ENCODE peak calls at places on chromosomes 1 and 21, in seven cellular contexts. One of them, this sample, is unnamed.

GRCh38 chr21:44572959-44573583 is 458 bp upstream of the KRTAP10-4 start:
- DNase-seq in left cardiac atrium: no peak
- DNase-seq in HTR-8/SVneo: no peak
- DNase-seq in stimulated activated CD8-positive, alpha-beta memory T cell treated with anti-CD3 and anti-CD28 coated beads, Interleukin-4, amount 100 ng/mL, for 1 hour: no peak
- DNase-seq in memory B cell: no peak
- DNase-seq in esophagus muscularis mucosa: peak
- DNase-seq in K562: peak
- DNase-seq in this sample: peak

GRCh38 chr1:110084226-110085078 is 14.0 kb upstream of the ALX3 start:
- DNase-seq in left cardiac atrium: peak
- DNase-seq in HTR-8/SVneo: no peak
- DNase-seq in stimulated activated CD8-positive, alpha-beta memory T cell treated with anti-CD3 and anti-CD28 coated beads, Interleukin-4, amount 100 ng/mL, for 1 hour: no peak
- DNase-seq in memory B cell: no peak
- DNase-seq in esophagus muscularis mucosa: no peak
- DNase-seq in K562: no peak
- DNase-seq in this sample: no peak

GRCh38 chr1:198904356-198904755 is 265.5 kb downstream of the PTPRC start:
- DNase-seq in left cardiac atrium: no peak
- DNase-seq in HTR-8/SVneo: no peak
- DNase-seq in stimulated activated CD8-positive, alpha-beta memory T cell treated with anti-CD3 and anti-CD28 coated beads, Interleukin-4, amount 100 ng/mL, for 1 hour: no peak
- DNase-seq in memory B cell: no peak
- DNase-seq in esophagus muscularis mucosa: no peak
- DNase-seq in K562: no peak
- DNase-seq in this sample: no peak

GRCh38 chr21:22795091-22795490 is 1796.9 kb downstream of the NCAM2 start:
- DNase-seq in left cardiac atrium: no peak
- DNase-seq in HTR-8/SVneo: no peak
- DNase-seq in stimulated activated CD8-positive, alpha-beta memory T cell treated with anti-CD3 and anti-CD28 coated beads, Interleukin-4, amount 100 ng/mL, for 1 hour: no peak
- DNase-seq in memory B cell: no peak
- DNase-seq in esophagus muscularis mucosa: no peak
- DNase-seq in K562: no peak
- DNase-seq in this sample: no peak

GRCh38 chr1:67535474-67535873 is 105.3 kb upstream of the SERBP1 start:
- DNase-seq in left cardiac atrium: peak
- DNase-seq in HTR-8/SVneo: peak
- DNase-seq in stimulated activated CD8-positive, alpha-beta memory T cell treated with anti-CD3 and anti-CD28 coated beads, Interleukin-4, amount 100 ng/mL, for 1 hour: no peak
- DNase-seq in memory B cell: peak
- DNase-seq in esophagus muscularis mucosa: peak
- DNase-seq in K562: peak
- DNase-seq in this sample: peak

GRCh38 chr1:59008599-59009347 is 224.9 kb upstream of the JUN start:
- DNase-seq in left cardiac atrium: peak
- DNase-seq in HTR-8/SVneo: no peak
- DNase-seq in stimulated activated CD8-positive, alpha-beta memory T cell treated with anti-CD3 and anti-CD28 coated beads, Interleukin-4, amount 100 ng/mL, for 1 hour: no peak
- DNase-seq in memory B cell: no peak
- DNase-seq in esophagus muscularis mucosa: no peak
- DNase-seq in K562: peak
- DNase-seq in this sample: no peak

GRCh38 chr1:211632808-211633522 is 42.5 kb downstream of the NEK2 start:
- DNase-seq in left cardiac atrium: peak
- DNase-seq in HTR-8/SVneo: no peak
- DNase-seq in stimulated activated CD8-positive, alpha-beta memory T cell treated with anti-CD3 and anti-CD28 coated beads, Interleukin-4, amount 100 ng/mL, for 1 hour: no peak
- DNase-seq in memory B cell: no peak
- DNase-seq in esophagus muscularis mucosa: no peak
- DNase-seq in K562: no peak
- DNase-seq in this sample: no peak

GRCh38 chr1:5509664-5510452 is 482.4 kb downstream of the NPHP4 start:
- DNase-seq in left cardiac atrium: peak
- DNase-seq in HTR-8/SVneo: peak
- DNase-seq in stimulated activated CD8-positive, alpha-beta memory T cell treated with anti-CD3 and anti-CD28 coated beads, Interleukin-4, amount 100 ng/mL, for 1 hour: peak
- DNase-seq in memory B cell: peak
- DNase-seq in esophagus muscularis mucosa: no peak
- DNase-seq in K562: peak
- DNase-seq in this sample: peak

GRCh38 chr1:182658055-182658454 is 26.3 kb downstream of the RGS8 start:
- DNase-seq in left cardiac atrium: no peak
- DNase-seq in HTR-8/SVneo: no peak
- DNase-seq in stimulated activated CD8-positive, alpha-beta memory T cell treated with anti-CD3 and anti-CD28 coated beads, Interleukin-4, amount 100 ng/mL, for 1 hour: no peak
- DNase-seq in memory B cell: no peak
- DNase-seq in esophagus muscularis mucosa: no peak
- DNase-seq in K562: no peak
- DNase-seq in this sample: no peak

GRCh38 chr1:94237291-94238226 is at the start of gene ARHGAP29:
- DNase-seq in left cardiac atrium: peak
- DNase-seq in HTR-8/SVneo: peak
- DNase-seq in stimulated activated CD8-positive, alpha-beta memory T cell treated with anti-CD3 and anti-CD28 coated beads, Interleukin-4, amount 100 ng/mL, for 1 hour: no peak
- DNase-seq in memory B cell: peak
- DNase-seq in esophagus muscularis mucosa: no peak
- DNase-seq in K562: peak
- DNase-seq in this sample: peak

GRCh38 chr1:39499668-39500067 is 8.2 kb downstream of the BMP8A start:
- DNase-seq in left cardiac atrium: peak
- DNase-seq in HTR-8/SVneo: no peak
- DNase-seq in stimulated activated CD8-positive, alpha-beta memory T cell treated with anti-CD3 and anti-CD28 coated beads, Interleukin-4, amount 100 ng/mL, for 1 hour: no peak
- DNase-seq in memory B cell: no peak
- DNase-seq in esophagus muscularis mucosa: no peak
- DNase-seq in K562: no peak
- DNase-seq in this sample: no peak

GRCh38 chr1:29312469-29313466 is 76.4 kb downstream of the PTPRU start:
- DNase-seq in left cardiac atrium: no peak
- DNase-seq in HTR-8/SVneo: no peak
- DNase-seq in stimulated activated CD8-positive, alpha-beta memory T cell treated with anti-CD3 and anti-CD28 coated beads, Interleukin-4, amount 100 ng/mL, for 1 hour: no peak
- DNase-seq in memory B cell: no peak
- DNase-seq in esophagus muscularis mucosa: no peak
- DNase-seq in K562: peak
- DNase-seq in this sample: no peak

GRCh38 chr1:187630653-187631380 is 802.1 kb downstream of the PLA2G4A start:
- DNase-seq in left cardiac atrium: no peak
- DNase-seq in HTR-8/SVneo: no peak
- DNase-seq in stimulated activated CD8-positive, alpha-beta memory T cell treated with anti-CD3 and anti-CD28 coated beads, Interleukin-4, amount 100 ng/mL, for 1 hour: no peak
- DNase-seq in memory B cell: no peak
- DNase-seq in esophagus muscularis mucosa: no peak
- DNase-seq in K562: no peak
- DNase-seq in this sample: no peak

GRCh38 chr1:86154581-86155060 is 2.0 kb downstream of the COL24A1 start:
- DNase-seq in left cardiac atrium: peak
- DNase-seq in HTR-8/SVneo: no peak
- DNase-seq in stimulated activated CD8-positive, alpha-beta memory T cell treated with anti-CD3 and anti-CD28 coated beads, Interleukin-4, amount 100 ng/mL, for 1 hour: no peak
- DNase-seq in memory B cell: no peak
- DNase-seq in esophagus muscularis mucosa: no peak
- DNase-seq in K562: no peak
- DNase-seq in this sample: peak

GRCh38 chr1:153465728-153466625 is 5.5 kb upstream of the S100A7 start:
- DNase-seq in left cardiac atrium: peak
- DNase-seq in HTR-8/SVneo: peak
- DNase-seq in stimulated activated CD8-positive, alpha-beta memory T cell treated with anti-CD3 and anti-CD28 coated beads, Interleukin-4, amount 100 ng/mL, for 1 hour: peak
- DNase-seq in memory B cell: peak
- DNase-seq in esophagus muscularis mucosa: no peak
- DNase-seq in K562: peak
- DNase-seq in this sample: no peak

GRCh38 chr1:15152318-15153183 is 996 bp upstream of the TMEM51 start:
- DNase-seq in left cardiac atrium: peak
- DNase-seq in HTR-8/SVneo: peak
- DNase-seq in stimulated activated CD8-positive, alpha-beta memory T cell treated with anti-CD3 and anti-CD28 coated beads, Interleukin-4, amount 100 ng/mL, for 1 hour: no peak
- DNase-seq in memory B cell: no peak
- DNase-seq in esophagus muscularis mucosa: peak
- DNase-seq in K562: peak
- DNase-seq in this sample: peak

GRCh38 chr1:202599669-202600431 is 110.4 kb downstream of the SYT2 start:
- DNase-seq in left cardiac atrium: peak
- DNase-seq in HTR-8/SVneo: peak
- DNase-seq in stimulated activated CD8-positive, alpha-beta memory T cell treated with anti-CD3 and anti-CD28 coated beads, Interleukin-4, amount 100 ng/mL, for 1 hour: no peak
- DNase-seq in memory B cell: no peak
- DNase-seq in esophagus muscularis mucosa: peak
- DNase-seq in K562: peak
- DNase-seq in this sample: no peak

GRCh38 chr1:9573723-9574122 is 15.0 kb upstream of the TMEM201 start:
- DNase-seq in left cardiac atrium: no peak
- DNase-seq in HTR-8/SVneo: no peak
- DNase-seq in stimulated activated CD8-positive, alpha-beta memory T cell treated with anti-CD3 and anti-CD28 coated beads, Interleukin-4, amount 100 ng/mL, for 1 hour: no peak
- DNase-seq in memory B cell: no peak
- DNase-seq in esophagus muscularis mucosa: no peak
- DNase-seq in K562: no peak
- DNase-seq in this sample: no peak

GRCh38 chr1:52436817-52437216 is 32.4 kb downstream of the PRPF38A start:
- DNase-seq in left cardiac atrium: no peak
- DNase-seq in HTR-8/SVneo: no peak
- DNase-seq in stimulated activated CD8-positive, alpha-beta memory T cell treated with anti-CD3 and anti-CD28 coated beads, Interleukin-4, amount 100 ng/mL, for 1 hour: no peak
- DNase-seq in memory B cell: no peak
- DNase-seq in esophagus muscularis mucosa: no peak
- DNase-seq in K562: no peak
- DNase-seq in this sample: no peak

GRCh38 chr1:156652131-156652991 is 10.4 kb downstream of the BCAN start:
- DNase-seq in left cardiac atrium: no peak
- DNase-seq in HTR-8/SVneo: no peak
- DNase-seq in stimulated activated CD8-positive, alpha-beta memory T cell treated with anti-CD3 and anti-CD28 coated beads, Interleukin-4, amount 100 ng/mL, for 1 hour: no peak
- DNase-seq in memory B cell: no peak
- DNase-seq in esophagus muscularis mucosa: no peak
- DNase-seq in K562: no peak
- DNase-seq in this sample: no peak